ENCODE peak calls at places on chromosomes 2 and 18, in six cellular contexts. M, A, S, Y, U and W are unnamed samples.

GRCh38 chr2:240225116-240225515 is 84.7 kb upstream of the OTOS start:
- DNase-seq in A (no peak), M (peak), U (no peak), S (no peak), Y (no peak), W (no peak)

GRCh38 chr2:72723769-72724370 is 102.0 kb downstream of the EXOC6B start:
- DNase-seq in U (no peak), A (no peak), M (no peak), S (no peak), Y (no peak), W (no peak)

GRCh38 chr2:121999273-121999672 is 243.8 kb downstream of the TSN start:
- DNase-seq in M (no peak), A (peak), U (no peak), Y (no peak), S (peak), W (no peak)

GRCh38 chr2:177281400-177282021 is 17.0 kb upstream of the NFE2L2 start:
- DNase-seq in A (no peak), U (no peak), S (no peak), M (no peak), Y (no peak), W (no peak)

GRCh38 chr2:202104286-202104870 is 31.3 kb downstream of the KIAA2012 start:
- DNase-seq in Y (peak), M (no peak), S (peak), A (peak), U (no peak), W (no peak)

GRCh38 chr2:43225788-43226557 is 433 bp downstream of the ZFP36L2 start:
- DNase-seq in U (peak), Y (peak), S (peak), M (no peak), A (peak), W (no peak)

GRCh38 chr2:64017811-64018714 is 1.2 kb downstream of the VPS54 start:
- DNase-seq in U (no peak), S (peak), M (no peak), A (no peak), Y (no peak), W (no peak)

GRCh38 chr2:10768063-10768507 is 44.5 kb downstream of the PDIA6 start:
- DNase-seq in Y (no peak), A (no peak), S (no peak), U (no peak), M (no peak), W (no peak)

GRCh38 chr18:23835076-23835475 is 145.8 kb downstream of the LAMA3 start:
- DNase-seq in A (no peak), S (no peak), U (no peak), Y (no peak), M (no peak), W (no peak)

GRCh38 chr2:85096616-85097015 is 36.6 kb upstream of the TCF7L1 start:
- DNase-seq in S (no peak), Y (peak), U (no peak), M (no peak), A (no peak), W (no peak)

GRCh38 chr2:203327918-203328734 is at the start of gene ABI2:
- DNase-seq in M (peak), A (peak), U (peak), S (peak), Y (peak), W (peak)

GRCh38 chr2:205746408-205746785 is 64.1 kb downstream of the NRP2 start:
- DNase-seq in A (no peak), Y (peak), U (no peak), M (peak), S (peak), W (peak)

GRCh38 chr18:35635171-35635570 is 53.6 kb downstream of the GALNT1 start:
- DNase-seq in U (no peak), M (peak), Y (no peak), S (peak), A (no peak), W (peak)

GRCh38 chr18:30639361-30639760 is 403.2 kb downstream of the DSC3 start:
- DNase-seq in S (no peak), Y (no peak), M (no peak), A (no peak), U (no peak), W (no peak)

GRCh38 chr18:28039078-28039477 is 137.9 kb downstream of the CDH2 start:
- DNase-seq in M (peak), U (no peak), S (peak), A (peak), Y (no peak), W (peak)

GRCh38 chr2:179511105-179511504 is 246.5 kb upstream of the SESTD1 start:
- DNase-seq in Y (no peak), S (no peak), A (no peak), M (no peak), U (no peak), W (no peak)

GRCh38 chr18:76457475-76457874 is 37.6 kb downstream of the ZNF516 start:
- DNase-seq in U (no peak), A (no peak), S (no peak), Y (no peak), M (no peak), W (no peak)

GRCh38 chr18:76455015-76455676 is 39.9 kb downstream of the ZNF516 start:
- DNase-seq in A (no peak), U (no peak), S (no peak), M (no peak), Y (no peak), W (no peak)

GRCh38 chr18:76454429-76454828 is 40.6 kb downstream of the ZNF516 start:
- DNase-seq in A (no peak), Y (no peak), U (no peak), M (no peak), S (no peak), W (no peak)

GRCh38 chr18:76456823-76457222 is 38.2 kb downstream of the ZNF516 start:
- DNase-seq in Y (no peak), S (no peak), A (no peak), M (no peak), U (no peak), W (no peak)

DNA sequence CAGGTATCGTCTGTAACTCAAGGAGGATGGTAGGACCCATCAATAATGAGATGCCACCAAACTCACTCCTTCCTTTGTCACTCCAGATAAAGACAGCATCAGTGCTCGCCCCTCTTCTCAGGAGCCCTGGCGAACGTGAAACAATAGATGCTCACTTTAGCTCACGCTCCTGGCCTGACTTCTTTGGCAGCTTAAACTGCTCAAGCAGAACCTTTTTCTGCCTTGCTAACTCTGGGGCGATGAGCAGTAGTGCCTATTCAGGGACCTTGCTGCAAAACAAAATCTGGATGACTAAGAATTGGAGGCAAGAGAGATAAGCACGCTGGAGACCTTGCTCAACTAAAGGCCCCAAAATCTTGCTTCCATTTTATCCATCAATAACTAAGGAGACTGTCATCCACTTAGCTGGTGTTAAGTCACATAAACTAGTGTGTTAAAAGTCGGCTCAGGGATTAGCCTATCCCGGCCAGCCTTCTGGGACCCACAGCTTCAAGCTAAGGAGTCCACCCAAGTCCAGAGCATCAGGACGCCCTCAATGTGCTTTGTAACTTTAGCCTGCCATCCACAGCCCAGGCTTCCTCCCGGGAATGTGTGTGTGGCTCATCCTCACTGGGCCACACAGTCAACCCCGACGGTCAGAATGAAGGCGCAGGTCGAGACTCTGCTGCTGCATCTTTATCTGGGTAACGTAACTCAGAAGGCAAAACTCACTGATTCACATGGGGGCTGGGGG is 38.9 kb downstream of the ZNF516 start:
- DNase-seq in S (no peak), Y (no peak), M (no peak), A (no peak), U (no peak), W (no peak)
- H3K27ac ChIP-seq in S (no peak), Y (no peak), M (no peak), A (no peak), U (no peak), W (no peak)

GRCh38 chr2:217922101-217923006 is 80.4 kb downstream of the TNS1 start:
- DNase-seq in A (no peak), M (no peak), S (no peak), U (no peak), Y (no peak), W (no peak)
- H3K27ac ChIP-seq in A (no peak), M (no peak), S (no peak), U (no peak), Y (no peak), W (peak)

GRCh38 chr2:98833172-98833916 is 102.4 kb upstream of the MGAT4A start:
- DNase-seq in M (no peak), A (no peak), S (peak), Y (no peak), U (no peak), W (no peak)

GRCh38 chr2:98833917-98834263 is 102.1 kb downstream of the CRACDL start:
- DNase-seq in Y (no peak), A (no peak), S (no peak), M (no peak), U (no peak), W (no peak)

GRCh38 chr2:98830573-98831145 is 99.7 kb upstream of the MGAT4A start:
- DNase-seq in Y (no peak), M (no peak), A (no peak), S (no peak), U (no peak), W (no peak)

GRCh38 chr2:98829586-98830270 is 98.8 kb upstream of the MGAT4A start:
- DNase-seq in S (peak), U (no peak), Y (peak), A (no peak), M (no peak), W (no peak)

GRCh38 chr2:98832172-98832571 is 101.2 kb upstream of the MGAT4A start:
- DNase-seq in S (no peak), M (no peak), Y (no peak), U (no peak), A (no peak), W (no peak)
- H3K27ac ChIP-seq in S (no peak), M (no peak), Y (no peak), U (no peak), A (no peak), W (no peak)

GRCh38 chr2:108573070-108573469 is 38.8 kb downstream of the LIMS1 start:
- DNase-seq in U (no peak), M (no peak), Y (no peak), A (no peak), S (peak), W (no peak)
- H3K27ac ChIP-seq in U (no peak), M (peak), Y (no peak), A (peak), S (no peak), W (no peak)

GRCh38 chr18:63236417-63236816 is 83.2 kb downstream of the BCL2 start:
- DNase-seq in S (no peak), A (no peak), U (no peak), Y (no peak), M (no peak), W (no peak)
- H3K27ac ChIP-seq in S (no peak), A (no peak), U (no peak), Y (no peak), M (no peak), W (peak)

GRCh38 chr2:237702439-237703397 is 75.3 kb downstream of the LRRFIP1 start:
- DNase-seq in U (no peak), M (no peak), Y (no peak), S (no peak), A (peak), W (no peak)

GRCh38 chr2:237699870-237700582 is 72.6 kb downstream of the LRRFIP1 start:
- DNase-seq in U (no peak), M (no peak), Y (no peak), A (no peak), S (no peak), W (no peak)

GRCh38 chr2:237700583-237701032 is 73.2 kb downstream of the LRRFIP1 start:
- DNase-seq in A (peak), S (no peak), U (no peak), Y (no peak), M (no peak), W (no peak)

GRCh38 chr2:237701033-237701858 is 73.9 kb downstream of the LRRFIP1 start:
- DNase-seq in S (no peak), A (no peak), M (no peak), Y (no peak), U (no peak), W (no peak)

DNA sequence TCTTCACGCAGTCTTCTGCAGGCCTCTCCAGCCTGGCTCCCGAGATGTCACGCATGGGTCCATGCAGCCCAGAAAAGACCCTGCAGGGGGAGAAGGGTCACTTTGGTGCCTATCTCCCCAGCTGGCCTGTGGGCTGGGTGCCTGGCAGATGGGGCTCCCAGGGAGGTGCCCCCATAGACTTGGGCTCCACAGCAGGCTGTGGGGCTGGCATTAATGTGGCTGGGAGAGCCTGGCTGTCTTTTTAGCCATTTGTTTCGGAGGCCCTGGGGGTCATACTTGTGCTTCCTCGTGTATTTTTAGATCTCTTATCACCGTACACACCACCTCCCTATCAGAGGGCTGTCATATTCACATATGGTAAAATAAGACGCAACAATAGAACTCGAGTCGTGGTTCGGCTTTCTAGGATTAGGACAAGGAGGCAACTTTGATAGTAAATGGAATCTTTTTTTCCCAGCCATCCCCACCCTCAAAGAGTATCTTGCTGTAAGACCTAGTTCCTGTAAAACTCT is 74.5 kb downstream of the LRRFIP1 start:
- DNase-seq in U (no peak), S (no peak), A (no peak), Y (no peak), M (no peak), W (no peak)
- H3K27ac ChIP-seq in U (peak), S (no peak), A (peak), Y (no peak), M (peak), W (peak)

GRCh38 chr2:222734690-222735014 is 63.2 kb downstream of the MOGAT1 start:
- DNase-seq in S (no peak), M (no peak), U (no peak), A (no peak), Y (no peak), W (no peak)

GRCh38 chr2:222732774-222733173 is 61.3 kb downstream of the MOGAT1 start:
- DNase-seq in Y (no peak), A (no peak), U (no peak), M (no peak), S (no peak), W (no peak)

GRCh38 chr2:222733470-222733845 is 62.0 kb downstream of the MOGAT1 start:
- DNase-seq in S (no peak), U (no peak), M (no peak), Y (no peak), A (no peak), W (no peak)

GRCh38 chr2:222736301-222736700 is 64.8 kb downstream of the MOGAT1 start:
- DNase-seq in M (no peak), U (no peak), S (peak), Y (no peak), A (no peak), W (no peak)

GRCh38 chr2:222733846-222734689 is 62.6 kb downstream of the MOGAT1 start:
- DNase-seq in M (no peak), U (no peak), Y (no peak), A (no peak), S (no peak), W (no peak)
- H3K27ac ChIP-seq in M (no peak), U (no peak), Y (no peak), A (no peak), S (no peak), W (no peak)